ENCODE peak calls at places on chromosomes 16 and 17, in six cellular contexts. J, Q, L, M, S and D are unnamed samples.
A peak's percentile ranks its signal among the peaks of the same experiment; 100 is the strongest.

GRCh38 chr17:40791808-40792436 is 7.8 kb downstream of the KRT28 start:
- DNase-seq in J (peak; percentile 59), Q (peak; percentile 25), L (no peak), M (peak; percentile 40), S (no peak), D (no peak)

GRCh38 chr17:37024181-37024637 is 75.5 kb downstream of the AATF start:
- DNase-seq in J (no peak), Q (no peak), L (no peak), M (no peak), S (no peak), D (no peak)

GRCh38 chr17:36919407-36919968 is 17.8 kb upstream of the LHX1 start:
- DNase-seq in J (no peak), Q (no peak), L (no peak), M (no peak), S (no peak), D (no peak)

GRCh38 chr16:71585318-71585703 is 8.4 kb upstream of the TAT start:
- DNase-seq in J (no peak), Q (no peak), L (no peak), M (no peak), S (no peak), D (no peak)

GRCh38 chr16:56334761-56335160 is 90.6 kb downstream of the AMFR start:
- DNase-seq in J (no peak), Q (no peak), L (no peak), M (no peak), S (no peak), D (no peak)

GRCh38 chr17:79811036-79811887 is 14.4 kb upstream of the CBX8 start:
- DNase-seq in J (peak; percentile 66), Q (peak; percentile 75), L (peak; percentile 71), M (no peak), S (no peak), D (no peak)

GRCh38 chr16:68834550-68834949 is 8.8 kb upstream of the TANGO6 start:
- DNase-seq in J (no peak), Q (no peak), L (no peak), M (no peak), S (no peak), D (no peak)

GRCh38 chr17:45098869-45099616 is 33.3 kb downstream of the PLCD3 start:
- DNase-seq in J (peak; percentile 95), Q (peak; percentile 86), L (peak; percentile 41), M (peak; percentile 62), S (peak; percentile 84), D (no peak)

GRCh38 chr17:45951941-45952340 is 47.1 kb upstream of the STH start:
- DNase-seq in J (no peak), Q (no peak), L (no peak), M (no peak), S (no peak), D (no peak)

GRCh38 chr16:87806246-87806607 is 40.4 kb upstream of the KLHDC4 start:
- DNase-seq in J (peak; percentile 49), Q (peak; percentile 25), L (no peak), M (no peak), S (no peak), D (no peak)

GRCh38 chr16:67181346-67181745 is 2.4 kb downstream of the MATCAP1 start:
- DNase-seq in J (no peak), Q (peak; percentile 59), L (no peak), M (peak; percentile 83), S (no peak), D (no peak)

GRCh38 chr17:79852748-79853147 is 13.5 kb upstream of the CBX4 start:
- DNase-seq in J (peak; percentile 56), Q (peak; percentile 40), L (no peak), M (no peak), S (no peak), D (no peak)

GRCh38 chr16:88727871-88728270 is 21.6 kb downstream of the CTU2 start:
- DNase-seq in J (no peak), Q (no peak), L (no peak), M (no peak), S (peak; percentile 69), D (no peak)

GRCh38 chr16:4846901-4847773 is at the start of the genes GLYR1 and UBN1:
- DNase-seq in J (peak; percentile 100), Q (peak; percentile 98), L (peak; percentile 97), M (peak; percentile 94), S (peak; percentile 100), D (peak; percentile 61)

GRCh38 chr17:72602517-72603345 is 481.9 kb downstream of the SOX9 start:
- DNase-seq in J (peak; percentile 69), Q (peak; percentile 83), L (no peak), M (peak; percentile 68), S (no peak), D (no peak)

GRCh38 chr16:57564571-57565270 is 22.3 kb downstream of the ADGRG5 start:
- DNase-seq in J (no peak), Q (peak; percentile 74), L (no peak), M (peak; percentile 21), S (no peak), D (no peak)

GRCh38 chr17:17416007-17416399 is 60.8 kb upstream of the MED9 start:
- DNase-seq in J (peak; percentile 17), Q (peak; percentile 75), L (peak; percentile 28), M (peak; percentile 68), S (no peak), D (peak; percentile 41)

GRCh38 chr17:1095093-1095852 is 84.5 kb downstream of the ABR start:
- DNase-seq in J (no peak), Q (no peak), L (no peak), M (no peak), S (peak; percentile 80), D (no peak)

GRCh38 chr17:17042851-17043667 is 802 bp downstream of the MPRIP start:
- DNase-seq in J (no peak), Q (peak; percentile 79), L (no peak), M (peak; percentile 51), S (peak; percentile 39), D (no peak)

GRCh38 chr16:74758801-74759200 is 15.8 kb downstream of the FA2H start:
- DNase-seq in J (no peak), Q (no peak), L (no peak), M (no peak), S (no peak), D (no peak)

GRCh38 chr16:1845985-1846384 is 19.0 kb downstream of the FAHD1 start:
- DNase-seq in J (no peak), Q (no peak), L (no peak), M (no peak), S (no peak), D (no peak)

GRCh38 chr16:32116080-32116479 is 137.0 kb upstream of the TP53TG3D start:
- DNase-seq in J (no peak), Q (peak; percentile 4), L (no peak), M (no peak), S (no peak), D (no peak)

GRCh38 chr17:1158879-1159278 is 20.9 kb downstream of the ABR start:
- DNase-seq in J (no peak), Q (no peak), L (no peak), M (no peak), S (no peak), D (no peak)

GRCh38 chr16:51002889-51003490 is 148.1 kb downstream of the SALL1 start:
- DNase-seq in J (no peak), Q (no peak), L (no peak), M (no peak), S (no peak), D (no peak)

GRCh38 chr17:79146562-79146961 is 71.9 kb downstream of the ENGASE start:
- DNase-seq in J (no peak), Q (no peak), L (no peak), M (no peak), S (no peak), D (no peak)

GRCh38 chr16:69017036-69017783 is 88.2 kb upstream of the HAS3 start:
- DNase-seq in J (peak; percentile 14), Q (peak; percentile 66), L (no peak), M (peak; percentile 50), S (no peak), D (no peak)

GRCh38 chr17:72644481-72644880 is 448.0 kb downstream of the SLC39A11 start:
- DNase-seq in J (no peak), Q (no peak), L (no peak), M (no peak), S (no peak), D (no peak)

GRCh38 chr16:30927789-30928378 is 4.5 kb downstream of the FBXL19 start:
- DNase-seq in J (peak; percentile 41), Q (peak; percentile 64), L (peak; percentile 98), M (no peak), S (peak; percentile 66), D (no peak)

GRCh38 chr16:22291020-22291419 is 6.2 kb upstream of the POLR3E start:
- DNase-seq in J (no peak), Q (no peak), L (no peak), M (no peak), S (no peak), D (no peak)